ENCODE peak calls at places on chromosomes 3 and 15, in ten cellular contexts. One of them, this sample, is unnamed.

GRCh38 chr3:104564045-104564643 is 802.6 kb upstream of the ALCAM start:
- DNase-seq in heart right ventricle: no peak
- DNase-seq in astrocyte of the spinal cord: peak
- DNase-seq in stomach: peak
- DNase-seq in cardiac muscle cell: peak
- DNase-seq in fibroblast of pulmonary artery: peak
- DNase-seq in cardiac fibroblast: peak
- DNase-seq in gastrocnemius medialis: no peak
- DNase-seq in HepG2: peak
- DNase-seq in endodermal cell: peak
- DNase-seq in this sample: peak

GRCh38 chr3:6120786-6121185 is 740.1 kb upstream of the GRM7 start:
- DNase-seq in cardiac muscle cell: no peak
- DNase-seq in stomach: no peak
- DNase-seq in astrocyte of the spinal cord: peak
- DNase-seq in gastrocnemius medialis: no peak
- DNase-seq in HepG2: no peak
- DNase-seq in heart right ventricle: no peak
- DNase-seq in cardiac fibroblast: no peak
- DNase-seq in endodermal cell: no peak
- DNase-seq in fibroblast of pulmonary artery: no peak
- DNase-seq in this sample: no peak

GRCh38 chr15:50944692-50945091 is 36.2 kb downstream of the AP4E1 start:
- DNase-seq in fibroblast of pulmonary artery: no peak
- DNase-seq in cardiac fibroblast: peak
- DNase-seq in heart right ventricle: no peak
- DNase-seq in HepG2: no peak
- DNase-seq in stomach: no peak
- DNase-seq in astrocyte of the spinal cord: no peak
- DNase-seq in endodermal cell: no peak
- DNase-seq in cardiac muscle cell: no peak
- DNase-seq in gastrocnemius medialis: no peak
- DNase-seq in this sample: no peak

GRCh38 chr15:40754574-40754882 is 526 bp downstream of the RMDN3 start:
- DNase-seq in fibroblast of pulmonary artery: no peak
- DNase-seq in cardiac fibroblast: peak
- DNase-seq in HepG2: no peak
- DNase-seq in astrocyte of the spinal cord: no peak
- DNase-seq in stomach: peak
- DNase-seq in endodermal cell: peak
- DNase-seq in gastrocnemius medialis: no peak
- DNase-seq in cardiac muscle cell: peak
- DNase-seq in heart right ventricle: no peak
- DNase-seq in this sample: no peak

GRCh38 chr3:75042941-75043340 is 428.5 kb upstream of the CNTN3 start:
- DNase-seq in astrocyte of the spinal cord: no peak
- DNase-seq in cardiac muscle cell: no peak
- DNase-seq in fibroblast of pulmonary artery: no peak
- DNase-seq in heart right ventricle: no peak
- DNase-seq in cardiac fibroblast: no peak
- DNase-seq in stomach: no peak
- DNase-seq in gastrocnemius medialis: no peak
- DNase-seq in endodermal cell: peak
- DNase-seq in HepG2: no peak
- DNase-seq in this sample: no peak

GRCh38 chr15:78103406-78104118 is 11.2 kb downstream of the SH2D7 start:
- DNase-seq in cardiac fibroblast: no peak
- DNase-seq in HepG2: no peak
- DNase-seq in astrocyte of the spinal cord: no peak
- DNase-seq in gastrocnemius medialis: no peak
- DNase-seq in endodermal cell: no peak
- DNase-seq in fibroblast of pulmonary artery: no peak
- DNase-seq in cardiac muscle cell: no peak
- DNase-seq in heart right ventricle: no peak
- DNase-seq in stomach: peak
- DNase-seq in this sample: no peak

GRCh38 chr3:85571835-85572234 is 613.0 kb downstream of the CADM2 start:
- DNase-seq in cardiac fibroblast: peak
- DNase-seq in cardiac muscle cell: peak
- DNase-seq in astrocyte of the spinal cord: no peak
- DNase-seq in gastrocnemius medialis: peak
- DNase-seq in endodermal cell: no peak
- DNase-seq in HepG2: peak
- DNase-seq in heart right ventricle: no peak
- DNase-seq in fibroblast of pulmonary artery: peak
- DNase-seq in stomach: no peak
- DNase-seq in this sample: no peak

GRCh38 chr3:62876064-62876463 is 848 bp upstream of the CADPS start:
- DNase-seq in cardiac fibroblast: peak
- DNase-seq in cardiac muscle cell: peak
- DNase-seq in fibroblast of pulmonary artery: peak
- DNase-seq in gastrocnemius medialis: no peak
- DNase-seq in heart right ventricle: peak
- DNase-seq in stomach: no peak
- DNase-seq in endodermal cell: peak
- DNase-seq in HepG2: peak
- DNase-seq in astrocyte of the spinal cord: peak
- DNase-seq in this sample: peak

GRCh38 chr3:143119974-143120715 is 574 bp downstream of the CHST2 start:
- DNase-seq in astrocyte of the spinal cord: peak
- DNase-seq in HepG2: no peak
- DNase-seq in fibroblast of pulmonary artery: no peak
- DNase-seq in endodermal cell: peak
- DNase-seq in cardiac muscle cell: peak
- DNase-seq in cardiac fibroblast: peak
- DNase-seq in gastrocnemius medialis: no peak
- DNase-seq in heart right ventricle: peak
- DNase-seq in stomach: no peak
- DNase-seq in this sample: peak
- H3K4me3 ChIP-seq in astrocyte of the spinal cord: peak
- H3K4me3 ChIP-seq in HepG2: peak
- H3K4me3 ChIP-seq in fibroblast of pulmonary artery: peak
- H3K4me3 ChIP-seq in endodermal cell: peak
- H3K4me3 ChIP-seq in cardiac muscle cell: peak
- H3K4me3 ChIP-seq in cardiac fibroblast: peak
- H3K4me3 ChIP-seq in gastrocnemius medialis: peak
- H3K4me3 ChIP-seq in heart right ventricle: peak
- H3K4me3 ChIP-seq in stomach: peak
- H3K4me3 ChIP-seq in this sample: peak

DNA sequence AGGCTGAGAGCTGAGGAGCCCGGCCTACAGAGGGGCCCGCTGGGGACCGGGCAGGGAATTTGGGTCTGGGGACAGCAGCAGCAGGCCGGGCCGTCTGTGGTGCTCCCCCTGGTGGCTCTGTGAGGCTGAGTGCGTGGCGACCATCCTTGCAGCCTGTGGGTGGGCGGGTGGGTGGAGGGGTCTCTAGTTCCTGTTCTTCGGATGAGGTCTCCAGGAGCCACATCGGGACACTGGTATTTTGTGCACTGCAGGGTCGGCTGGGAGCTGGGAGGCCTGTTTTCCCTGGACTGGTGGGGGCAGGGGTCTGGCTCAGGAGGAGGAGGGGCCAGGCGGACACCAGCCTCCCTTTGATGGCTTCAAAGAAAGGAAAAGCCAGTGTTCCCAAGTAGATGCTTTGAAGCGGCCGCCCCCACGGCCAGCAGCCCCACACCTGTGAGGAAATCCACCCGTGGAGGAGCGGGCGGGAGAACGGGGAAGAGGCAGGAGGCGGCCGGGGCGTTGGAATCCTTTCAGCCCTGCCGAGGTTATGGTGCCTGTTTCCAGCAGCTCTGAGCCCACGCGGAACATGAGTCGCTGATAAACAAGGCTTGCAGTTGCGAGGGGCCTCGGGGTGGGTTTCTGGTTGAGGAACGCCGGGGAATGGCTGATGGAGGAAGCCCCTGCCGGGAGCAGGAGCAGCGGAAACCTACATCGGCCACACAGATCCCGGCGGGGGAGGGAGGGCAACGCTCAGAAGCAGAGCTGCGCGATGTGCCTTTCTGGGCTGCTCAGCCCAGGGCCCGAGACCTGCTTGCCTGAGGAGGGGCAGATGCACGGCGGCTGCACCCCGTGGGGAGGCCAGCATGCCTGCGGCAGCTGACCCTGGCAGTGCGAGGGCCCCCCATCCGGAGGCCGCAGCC is 154.3 kb downstream of the NSMCE3 start:
- DNase-seq in astrocyte of the spinal cord: peak
- DNase-seq in endodermal cell: peak
- DNase-seq in heart right ventricle: no peak
- DNase-seq in stomach: no peak
- DNase-seq in cardiac fibroblast: no peak
- DNase-seq in cardiac muscle cell: peak
- DNase-seq in fibroblast of pulmonary artery: peak
- DNase-seq in HepG2: no peak
- DNase-seq in gastrocnemius medialis: no peak
- DNase-seq in this sample: peak
- TF ChIP-seq CTCF in astrocyte of the spinal cord: peak
- TF ChIP-seq CTCF in endodermal cell: peak
- TF ChIP-seq CTCF in heart right ventricle: no peak
- TF ChIP-seq CTCF in stomach: peak
- TF ChIP-seq CTCF in cardiac fibroblast: peak
- TF ChIP-seq CTCF in cardiac muscle cell: peak
- TF ChIP-seq CTCF in fibroblast of pulmonary artery: peak
- TF ChIP-seq CTCF in HepG2: peak
- TF ChIP-seq CTCF in gastrocnemius medialis: no peak
- TF ChIP-seq CTCF in this sample: peak

GRCh38 chr15:63243101-63243500 is 34.3 kb upstream of the APH1B start:
- DNase-seq in astrocyte of the spinal cord: no peak
- DNase-seq in endodermal cell: no peak
- DNase-seq in fibroblast of pulmonary artery: peak
- DNase-seq in stomach: no peak
- DNase-seq in heart right ventricle: peak
- DNase-seq in cardiac muscle cell: peak
- DNase-seq in cardiac fibroblast: peak
- DNase-seq in HepG2: no peak
- DNase-seq in gastrocnemius medialis: no peak
- DNase-seq in this sample: no peak

GRCh38 chr15:63243776-63244175 is 33.6 kb upstream of the APH1B start:
- DNase-seq in astrocyte of the spinal cord: no peak
- DNase-seq in stomach: no peak
- DNase-seq in cardiac muscle cell: no peak
- DNase-seq in endodermal cell: no peak
- DNase-seq in fibroblast of pulmonary artery: no peak
- DNase-seq in HepG2: no peak
- DNase-seq in gastrocnemius medialis: no peak
- DNase-seq in cardiac fibroblast: no peak
- DNase-seq in heart right ventricle: no peak
- DNase-seq in this sample: no peak

GRCh38 chr15:63246691-63247464 is 30.5 kb upstream of the APH1B start:
- DNase-seq in HepG2: peak
- DNase-seq in heart right ventricle: no peak
- DNase-seq in gastrocnemius medialis: peak
- DNase-seq in stomach: no peak
- DNase-seq in fibroblast of pulmonary artery: peak
- DNase-seq in cardiac fibroblast: peak
- DNase-seq in endodermal cell: no peak
- DNase-seq in cardiac muscle cell: peak
- DNase-seq in astrocyte of the spinal cord: peak
- DNase-seq in this sample: peak

GRCh38 chr15:63244399-63244798 is 33.0 kb upstream of the APH1B start:
- DNase-seq in cardiac fibroblast: peak
- DNase-seq in cardiac muscle cell: peak
- DNase-seq in heart right ventricle: no peak
- DNase-seq in gastrocnemius medialis: no peak
- DNase-seq in astrocyte of the spinal cord: peak
- DNase-seq in fibroblast of pulmonary artery: peak
- DNase-seq in stomach: no peak
- DNase-seq in HepG2: no peak
- DNase-seq in endodermal cell: no peak
- DNase-seq in this sample: no peak

DNA sequence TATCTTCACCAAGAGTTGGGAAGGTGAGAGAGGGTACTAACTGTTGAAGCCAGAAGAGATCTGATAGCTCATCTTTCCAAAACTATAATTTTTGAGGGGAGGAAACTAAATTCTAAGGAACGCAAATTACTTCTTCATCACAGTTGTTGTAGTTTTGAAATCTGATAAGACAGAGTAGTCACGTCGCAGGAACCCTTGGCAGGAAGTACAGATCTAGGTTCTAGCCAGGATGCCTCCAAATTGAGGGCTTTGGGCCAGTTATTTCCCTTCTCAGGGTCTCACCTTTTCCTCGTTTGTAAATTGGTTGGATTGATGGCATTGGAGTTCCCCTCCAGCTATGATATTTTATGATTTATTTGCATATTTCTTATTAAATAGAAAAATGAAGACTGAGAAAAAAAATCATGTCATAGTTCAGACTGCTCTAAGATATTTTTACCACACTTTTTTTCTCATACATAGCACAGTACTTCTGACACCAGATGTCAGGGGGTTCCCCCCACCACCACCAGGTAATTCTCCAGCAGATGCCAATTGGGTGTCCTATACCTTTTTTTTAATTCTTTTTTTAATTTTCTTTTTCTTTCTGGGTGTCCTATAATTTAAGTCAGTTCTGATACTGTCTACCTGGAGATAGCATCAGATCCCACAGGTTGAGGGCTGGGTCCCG is 32.3 kb upstream of the APH1B start:
- DNase-seq in astrocyte of the spinal cord: no peak
- DNase-seq in heart right ventricle: no peak
- DNase-seq in cardiac fibroblast: peak
- DNase-seq in HepG2: no peak
- DNase-seq in gastrocnemius medialis: no peak
- DNase-seq in fibroblast of pulmonary artery: peak
- DNase-seq in cardiac muscle cell: no peak
- DNase-seq in stomach: no peak
- DNase-seq in endodermal cell: no peak
- DNase-seq in this sample: no peak
- H3K4me3 ChIP-seq in astrocyte of the spinal cord: no peak
- H3K4me3 ChIP-seq in heart right ventricle: no peak
- H3K4me3 ChIP-seq in cardiac fibroblast: no peak
- H3K4me3 ChIP-seq in HepG2: no peak
- H3K4me3 ChIP-seq in gastrocnemius medialis: no peak
- H3K4me3 ChIP-seq in fibroblast of pulmonary artery: no peak
- H3K4me3 ChIP-seq in cardiac muscle cell: no peak
- H3K4me3 ChIP-seq in stomach: no peak
- H3K4me3 ChIP-seq in endodermal cell: no peak
- H3K4me3 ChIP-seq in this sample: no peak

GRCh38 chr3:65251375-65251774 is 563.6 kb upstream of the ADAMTS9 start:
- DNase-seq in heart right ventricle: no peak
- DNase-seq in cardiac muscle cell: no peak
- DNase-seq in stomach: no peak
- DNase-seq in fibroblast of pulmonary artery: no peak
- DNase-seq in cardiac fibroblast: no peak
- DNase-seq in HepG2: no peak
- DNase-seq in gastrocnemius medialis: no peak
- DNase-seq in endodermal cell: no peak
- DNase-seq in astrocyte of the spinal cord: no peak
- DNase-seq in this sample: no peak

GRCh38 chr3:65246561-65246960 is 558.8 kb upstream of the ADAMTS9 start:
- DNase-seq in astrocyte of the spinal cord: no peak
- DNase-seq in endodermal cell: no peak
- DNase-seq in heart right ventricle: no peak
- DNase-seq in cardiac fibroblast: no peak
- DNase-seq in HepG2: no peak
- DNase-seq in cardiac muscle cell: no peak
- DNase-seq in stomach: no peak
- DNase-seq in fibroblast of pulmonary artery: no peak
- DNase-seq in gastrocnemius medialis: no peak
- DNase-seq in this sample: no peak

DNA sequence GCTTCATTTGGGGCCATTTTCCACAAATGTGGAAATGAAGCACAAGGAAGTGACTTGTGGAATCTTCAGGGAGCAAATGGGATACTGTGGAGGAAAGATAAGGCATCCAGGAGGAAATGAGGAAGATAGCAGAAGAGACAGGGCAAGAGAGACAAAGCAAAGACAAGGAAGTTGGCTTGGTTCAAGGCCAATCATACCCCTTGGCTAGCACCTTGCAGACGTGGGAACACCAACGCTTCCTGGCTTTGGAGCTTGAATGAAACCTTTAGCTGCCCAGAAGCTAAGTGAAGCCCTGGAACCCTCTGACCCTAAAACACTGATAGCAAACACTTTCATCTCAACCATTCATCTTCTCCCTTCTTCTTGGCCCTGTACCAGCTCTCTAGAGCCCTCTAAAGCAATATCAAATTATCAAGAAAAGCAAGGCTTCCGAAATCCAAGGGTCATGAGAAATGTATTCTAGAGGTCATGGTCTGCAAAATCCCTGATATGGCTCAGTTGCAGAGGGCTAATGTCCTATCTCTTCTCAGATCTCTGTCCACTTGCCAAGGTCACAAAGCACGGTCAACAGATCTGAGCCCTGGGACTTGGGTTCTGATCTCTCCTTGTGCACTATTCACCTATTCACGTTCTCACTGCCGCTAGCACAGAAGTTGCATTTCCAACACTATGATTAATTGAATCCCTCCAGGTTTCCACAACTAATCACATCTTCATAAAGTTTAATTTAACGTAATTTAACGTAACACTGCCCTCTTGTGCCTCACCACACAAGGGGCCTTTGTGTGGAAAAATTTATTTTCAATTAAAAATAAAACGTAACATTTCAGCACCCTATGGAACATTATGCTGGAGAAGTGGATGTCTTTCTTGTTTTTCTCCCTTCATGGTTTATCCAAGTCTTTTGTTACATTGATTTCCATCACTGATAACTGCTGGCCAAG is 557.6 kb upstream of the ADAMTS9 start:
- DNase-seq in gastrocnemius medialis: no peak
- DNase-seq in cardiac fibroblast: peak
- DNase-seq in heart right ventricle: no peak
- DNase-seq in stomach: no peak
- DNase-seq in fibroblast of pulmonary artery: peak
- DNase-seq in astrocyte of the spinal cord: peak
- DNase-seq in endodermal cell: no peak
- DNase-seq in HepG2: no peak
- DNase-seq in cardiac muscle cell: peak
- DNase-seq in this sample: no peak
- TF ChIP-seq CTCF in gastrocnemius medialis: peak
- TF ChIP-seq CTCF in cardiac fibroblast: peak
- TF ChIP-seq CTCF in heart right ventricle: peak
- TF ChIP-seq CTCF in stomach: no peak
- TF ChIP-seq CTCF in fibroblast of pulmonary artery: peak
- TF ChIP-seq CTCF in astrocyte of the spinal cord: peak
- TF ChIP-seq CTCF in endodermal cell: peak
- TF ChIP-seq CTCF in HepG2: no peak
- TF ChIP-seq CTCF in cardiac muscle cell: peak
- TF ChIP-seq CTCF in this sample: no peak